ENCODE peak calls at places on chromosomes 1 and 21, in seven cellular contexts. S is AG04450, N is cardiac muscle cell, W is neural progenitor cell, P is upper lobe of right lung, D is Peyer's patch, K is osteoblast. L is an unnamed sample.

GRCh38 chr1:112714313-112715263 is 544 bp downstream of the PPM1J start:
- DNase-seq in S (no peak), N (no peak), W (peak), P (peak), D (peak), K (peak), L (peak)

GRCh38 chr1:229759037-229759435 is 133.0 kb downstream of the URB2 start:
- DNase-seq in S (no peak), N (no peak), W (no peak), P (no peak), D (no peak), K (no peak), L (no peak)

GRCh38 chr1:26555550-26555981 is 26.0 kb downstream of the RPS6KA1 start:
- DNase-seq in S (no peak), N (no peak), W (no peak), P (no peak), D (no peak), K (peak), L (no peak)

GRCh38 chr1:90488451-90488850 is 228.7 kb downstream of the BARHL2 start:
- DNase-seq in S (no peak), N (no peak), W (no peak), P (no peak), D (no peak), K (no peak), L (no peak)

GRCh38 chr1:167698313-167698712 is 23.5 kb upstream of the MPZL1 start:
- DNase-seq in S (no peak), N (no peak), W (no peak), P (no peak), D (no peak), K (peak), L (no peak)

GRCh38 chr1:62271932-62272728 is 47.1 kb downstream of the KANK4 start:
- DNase-seq in S (no peak), N (no peak), W (peak), P (no peak), D (peak), K (no peak), L (no peak)

GRCh38 chr21:33396966-33397365 is 6.2 kb upstream of the IFNGR2 start:
- DNase-seq in S (no peak), N (no peak), W (no peak), P (no peak), D (no peak), K (peak), L (no peak)

GRCh38 chr1:204684551-204685235 is 845 bp downstream of the LRRN2 start:
- DNase-seq in S (no peak), N (peak), W (peak), P (no peak), D (no peak), K (peak), L (peak)

GRCh38 chr21:35026617-35027557 is 22.2 kb downstream of the RUNX1 start:
- DNase-seq in S (no peak), N (peak), W (peak), P (peak), D (peak), K (peak), L (peak)

GRCh38 chr1:49185455-49185980 is 408.8 kb upstream of the BEND5 start:
- DNase-seq in S (no peak), N (no peak), W (no peak), P (no peak), D (no peak), K (no peak), L (no peak)

GRCh38 chr21:43778469-43779335 is 2.6 kb upstream of the CSTB start:
- DNase-seq in S (no peak), N (no peak), W (no peak), P (no peak), D (no peak), K (no peak), L (peak)

GRCh38 chr1:19529570-19530145 is 44.3 kb upstream of the CAPZB start:
- DNase-seq in S (no peak), N (no peak), W (no peak), P (no peak), D (no peak), K (no peak), L (no peak)

GRCh38 chr1:203124546-203125317 is 2.8 kb upstream of the ADORA1 start:
- DNase-seq in S (no peak), N (no peak), W (no peak), P (peak), D (no peak), K (peak), L (no peak)

GRCh38 chr1:7069888-7070287 is 284.6 kb downstream of the CAMTA1 start:
- DNase-seq in S (no peak), N (peak), W (peak), P (no peak), D (no peak), K (peak), L (no peak)

GRCh38 chr1:183879477-183879876 is 74.6 kb downstream of the RGL1 start:
- DNase-seq in S (no peak), N (no peak), W (no peak), P (no peak), D (no peak), K (no peak), L (no peak)

GRCh38 chr1:183882328-183883167 is 77.6 kb downstream of the RGL1 start:
- DNase-seq in S (no peak), N (no peak), W (no peak), P (no peak), D (no peak), K (no peak), L (no peak)

GRCh38 chr1:183883629-183884028 is 78.7 kb downstream of the RGL1 start:
- DNase-seq in S (no peak), N (no peak), W (no peak), P (no peak), D (no peak), K (no peak), L (no peak)

GRCh38 chr1:183879966-183880365 is 75.0 kb downstream of the RGL1 start:
- DNase-seq in S (no peak), N (no peak), W (no peak), P (no peak), D (no peak), K (no peak), L (no peak)

GRCh38 chr1:183881387-183882084 is 76.6 kb downstream of the RGL1 start:
- DNase-seq in S (peak), N (peak), W (peak), P (peak), D (no peak), K (no peak), L (no peak)
- H3K27ac ChIP-seq in S (peak), N (peak), W (no peak), P (peak), D (no peak), K (no peak), L (no peak)

DNA sequence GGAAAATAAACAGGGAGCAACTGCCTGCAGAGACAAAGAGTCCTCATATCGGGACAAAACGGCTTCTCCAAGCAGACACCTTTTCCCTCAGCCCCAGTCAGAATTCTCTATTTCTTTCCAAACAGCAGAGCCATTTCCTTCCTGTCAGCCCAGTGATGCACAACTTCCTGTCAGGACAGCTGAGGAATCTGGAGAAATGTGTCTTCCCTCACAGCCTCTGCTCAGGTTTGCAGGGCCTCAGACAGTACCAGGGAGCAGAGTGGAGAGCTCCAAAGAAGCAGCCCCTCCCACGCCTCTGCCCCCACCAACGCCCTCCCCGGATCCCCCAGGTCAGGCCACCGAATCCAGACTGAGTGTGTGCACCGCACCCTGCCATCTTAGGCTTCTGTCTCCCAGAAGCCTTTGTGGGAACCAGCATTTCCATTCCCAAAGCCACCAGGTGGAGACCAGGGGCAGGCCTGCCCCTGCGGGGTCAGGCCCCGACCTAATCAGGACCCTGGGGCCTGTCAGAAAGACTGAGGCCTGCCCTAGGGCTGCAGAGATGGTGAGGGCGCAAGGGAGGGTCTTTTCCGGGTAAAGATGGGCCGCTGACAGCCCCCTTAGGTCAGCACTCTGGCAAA is 29.4 kb downstream of the KCNN3 start:
- DNase-seq in S (no peak), N (no peak), W (no peak), P (no peak), D (no peak), K (peak), L (no peak)
- H3K27ac ChIP-seq in S (no peak), N (peak), W (peak), P (no peak), D (peak), K (no peak), L (no peak)

GRCh38 chr21:21057349-21058062 is 59.3 kb downstream of the NCAM2 start:
- DNase-seq in S (no peak), N (no peak), W (no peak), P (no peak), D (no peak), K (no peak), L (no peak)
- H3K27ac ChIP-seq in S (no peak), N (no peak), W (no peak), P (no peak), D (no peak), K (no peak), L (no peak)

DNA sequence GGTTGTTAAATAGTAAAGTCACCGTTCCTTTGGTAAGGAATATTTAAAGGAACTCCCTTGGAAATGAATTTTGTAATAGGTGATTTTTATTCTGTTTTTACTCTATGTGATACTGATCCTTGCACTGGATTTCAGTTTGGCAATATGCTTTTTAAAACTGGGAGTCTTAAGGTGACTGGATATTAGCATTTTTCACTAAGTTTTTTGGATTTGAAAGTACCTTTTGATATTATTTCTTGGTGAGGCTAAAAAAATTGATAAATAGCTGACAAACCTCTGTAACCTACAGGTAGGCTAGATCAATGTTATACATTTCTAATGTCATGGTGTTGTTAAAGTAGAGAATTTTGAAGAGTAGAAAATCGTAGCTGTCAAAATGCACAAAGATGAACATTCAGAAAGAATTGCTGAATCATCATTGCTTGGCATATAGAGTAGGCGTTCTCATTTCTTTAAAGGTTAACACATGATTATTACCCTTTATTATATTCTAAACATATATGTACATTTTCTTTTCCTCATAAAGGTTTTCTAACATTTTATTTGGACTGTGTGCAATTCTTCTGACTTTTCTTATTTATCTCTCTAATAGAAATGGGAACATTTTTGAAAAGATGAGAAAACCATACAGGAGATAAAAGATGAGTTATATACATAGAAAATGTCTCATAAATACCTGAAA is 1.5 kb upstream of the DNAJB4 start:
- DNase-seq in S (no peak), N (no peak), W (no peak), P (no peak), D (no peak), K (no peak), L (no peak)
- H3K27ac ChIP-seq in S (no peak), N (peak), W (peak), P (peak), D (no peak), K (peak), L (peak)

DNA sequence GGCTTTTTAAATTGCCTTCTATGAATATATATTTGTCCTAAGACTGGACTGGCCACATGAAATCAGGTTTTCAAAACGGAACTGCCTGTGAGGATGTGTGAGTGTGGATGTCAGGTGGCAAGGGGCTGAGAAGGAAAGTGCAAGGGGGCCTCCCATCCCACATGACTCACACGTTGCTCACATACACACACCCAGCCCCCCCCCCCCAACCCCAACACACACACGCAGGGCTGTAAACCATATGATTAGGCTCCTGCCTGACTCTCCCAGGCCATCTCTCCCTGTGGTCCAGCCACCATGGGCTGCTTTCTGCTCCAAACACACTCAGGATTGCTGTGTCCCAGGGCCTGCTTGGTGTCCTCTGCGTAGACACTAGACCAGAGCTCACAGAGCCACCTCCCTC is 22.4 kb downstream of the DEGS1 start:
- DNase-seq in S (no peak), N (no peak), W (no peak), P (no peak), D (no peak), K (peak), L (peak)
- H3K27ac ChIP-seq in S (peak), N (peak), W (no peak), P (peak), D (peak), K (peak), L (peak)

GRCh38 chr1:54959241-54959640 is 21.2 kb upstream of the TMEM61 start:
- DNase-seq in S (no peak), N (no peak), W (no peak), P (no peak), D (no peak), K (no peak), L (no peak)

GRCh38 chr1:54952950-54953718 is 27.3 kb upstream of the TMEM61 start:
- DNase-seq in S (no peak), N (no peak), W (no peak), P (no peak), D (no peak), K (peak), L (no peak)

GRCh38 chr1:54955359-54955758 is 25.1 kb upstream of the TMEM61 start:
- DNase-seq in S (no peak), N (no peak), W (no peak), P (no peak), D (no peak), K (no peak), L (no peak)

GRCh38 chr1:54953846-54954245 is 26.6 kb upstream of the TMEM61 start:
- DNase-seq in S (no peak), N (no peak), W (no peak), P (no peak), D (no peak), K (peak), L (no peak)

GRCh38 chr1:54956726-54957125 is 23.7 kb upstream of the TMEM61 start:
- DNase-seq in S (no peak), N (no peak), W (no peak), P (no peak), D (no peak), K (no peak), L (no peak)
- H3K27ac ChIP-seq in S (no peak), N (no peak), W (no peak), P (no peak), D (no peak), K (no peak), L (no peak)

DNA sequence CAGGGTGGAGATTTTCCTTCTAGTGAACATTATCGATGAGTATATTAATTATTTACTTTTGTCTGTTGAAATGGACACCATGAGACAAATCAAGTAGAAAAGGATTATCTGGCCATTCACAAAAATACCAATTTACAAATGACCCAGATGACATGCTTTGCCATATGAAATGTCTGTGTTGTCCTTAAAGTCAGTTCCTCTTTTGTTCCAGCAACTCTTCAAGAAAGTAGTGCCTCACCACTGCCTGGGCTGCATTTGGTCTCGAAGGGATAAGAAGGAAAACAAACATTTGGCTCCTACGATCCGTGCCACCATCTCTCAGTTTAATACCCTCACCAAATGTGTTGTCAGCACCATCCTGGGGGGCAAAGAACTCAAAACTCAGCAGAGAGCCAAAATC is 79.6 kb downstream of the RGL1 start:
- DNase-seq in S (no peak), N (no peak), W (no peak), P (no peak), D (no peak), K (no peak), L (no peak)
- H3K27ac ChIP-seq in S (no peak), N (no peak), W (no peak), P (no peak), D (no peak), K (no peak), L (no peak)

GRCh38 chr1:83676106-83676505 is 322.8 kb downstream of the TTLL7 start:
- DNase-seq in S (no peak), N (no peak), W (no peak), P (no peak), D (no peak), K (no peak), L (no peak)
- H3K27ac ChIP-seq in S (no peak), N (no peak), W (no peak), P (no peak), D (no peak), K (no peak), L (no peak)

GRCh38 chr1:2907051-2907450 is 105.6 kb upstream of the TTC34 start:
- DNase-seq in S (no peak), N (no peak), W (no peak), P (no peak), D (no peak), K (no peak), L (no peak)
- H3K27ac ChIP-seq in S (no peak), N (no peak), W (no peak), P (no peak), D (no peak), K (no peak), L (no peak)

GRCh38 chr21:27648560-27648959 is 681.7 kb upstream of the ADAMTS5 start:
- DNase-seq in S (peak), N (no peak), W (no peak), P (no peak), D (no peak), K (peak), L (no peak)

GRCh38 chr21:27645285-27645684 is 678.4 kb upstream of the ADAMTS5 start:
- DNase-seq in S (no peak), N (no peak), W (no peak), P (no peak), D (no peak), K (no peak), L (no peak)

GRCh38 chr21:27647921-27648320 is 681.0 kb upstream of the ADAMTS5 start:
- DNase-seq in S (no peak), N (no peak), W (no peak), P (no peak), D (no peak), K (no peak), L (no peak)

GRCh38 chr21:27647401-27647800 is 680.5 kb upstream of the ADAMTS5 start:
- DNase-seq in S (no peak), N (no peak), W (no peak), P (no peak), D (no peak), K (no peak), L (no peak)

GRCh38 chr21:27646691-27647090 is 679.8 kb upstream of the ADAMTS5 start:
- DNase-seq in S (no peak), N (no peak), W (no peak), P (no peak), D (no peak), K (no peak), L (no peak)
- H3K27ac ChIP-seq in S (no peak), N (no peak), W (no peak), P (no peak), D (no peak), K (peak), L (no peak)

L was measured in colonic mucosa.